ENCODE peak calls at places on chromosomes 6 and 20, in five cellular contexts. One of them, this sample, is unnamed.

GRCh38 chr20:59949911-59950310 is 8.3 kb upstream of the CDH26 start:
- DNase-seq in lower leg skin: no peak
- DNase-seq in GM06990: no peak
- DNase-seq in breast epithelium: no peak
- DNase-seq in neural progenitor cell: no peak
- DNase-seq in this sample: no peak

GRCh38 chr20:18722381-18722780 is 91.2 kb upstream of the SCP2D1 start:
- DNase-seq in lower leg skin: no peak
- DNase-seq in neural progenitor cell: no peak
- DNase-seq in GM06990: no peak
- DNase-seq in breast epithelium: no peak
- DNase-seq in this sample: no peak

GRCh38 chr20:3239026-3239866 is at the start of gene SLC4A11:
- DNase-seq in neural progenitor cell: peak
- DNase-seq in lower leg skin: peak
- DNase-seq in breast epithelium: no peak
- DNase-seq in GM06990: no peak
- DNase-seq in this sample: no peak

GRCh38 chr6:26550250-26550993 is 12.3 kb downstream of the HMGN4 start:
- DNase-seq in neural progenitor cell: peak
- DNase-seq in breast epithelium: no peak
- DNase-seq in GM06990: peak
- DNase-seq in lower leg skin: no peak
- DNase-seq in this sample: no peak

GRCh38 chr6:53035549-53036213 is 29.5 kb upstream of the FBXO9 start:
- DNase-seq in GM06990: no peak
- DNase-seq in breast epithelium: no peak
- DNase-seq in neural progenitor cell: no peak
- DNase-seq in lower leg skin: no peak
- DNase-seq in this sample: no peak

GRCh38 chr6:81075974-81076373 is 676.5 kb downstream of the TENT5A start:
- DNase-seq in lower leg skin: no peak
- DNase-seq in neural progenitor cell: peak
- DNase-seq in GM06990: no peak
- DNase-seq in breast epithelium: no peak
- DNase-seq in this sample: no peak

GRCh38 chr6:26250806-26251075 is 114.3 kb upstream of the BTN3A2 start:
- DNase-seq in breast epithelium: no peak
- DNase-seq in GM06990: no peak
- DNase-seq in lower leg skin: no peak
- DNase-seq in neural progenitor cell: peak
- DNase-seq in this sample: no peak

GRCh38 chr20:23043376-23043775 is 6.1 kb downstream of the THBD start:
- DNase-seq in lower leg skin: no peak
- DNase-seq in neural progenitor cell: no peak
- DNase-seq in GM06990: no peak
- DNase-seq in breast epithelium: no peak
- DNase-seq in this sample: no peak

GRCh38 chr6:34791842-34792604 is at the start of gene BLTP3A:
- DNase-seq in lower leg skin: peak
- DNase-seq in GM06990: peak
- DNase-seq in neural progenitor cell: peak
- DNase-seq in breast epithelium: no peak
- DNase-seq in this sample: no peak

GRCh38 chr6:111663232-111663631 is 57.6 kb upstream of the TRAF3IP2 start:
- DNase-seq in neural progenitor cell: peak
- DNase-seq in breast epithelium: no peak
- DNase-seq in GM06990: no peak
- DNase-seq in lower leg skin: no peak
- DNase-seq in this sample: no peak

GRCh38 chr20:13183005-13183404 is 38.1 kb upstream of the ISM1 start:
- DNase-seq in breast epithelium: no peak
- DNase-seq in GM06990: no peak
- DNase-seq in lower leg skin: no peak
- DNase-seq in neural progenitor cell: no peak
- DNase-seq in this sample: no peak

GRCh38 chr6:164216839-164217238 is 802.3 kb downstream of the QKI start:
- DNase-seq in neural progenitor cell: no peak
- DNase-seq in breast epithelium: no peak
- DNase-seq in lower leg skin: no peak
- DNase-seq in GM06990: no peak
- DNase-seq in this sample: no peak

GRCh38 chr6:158283304-158284005 is 28.8 kb upstream of the TULP4 start:
- DNase-seq in neural progenitor cell: peak
- DNase-seq in lower leg skin: no peak
- DNase-seq in breast epithelium: no peak
- DNase-seq in GM06990: no peak
- DNase-seq in this sample: no peak

GRCh38 chr20:64194269-64194668 is 30.0 kb downstream of the MYT1 start:
- DNase-seq in GM06990: no peak
- DNase-seq in lower leg skin: no peak
- DNase-seq in breast epithelium: no peak
- DNase-seq in neural progenitor cell: no peak
- DNase-seq in this sample: no peak

GRCh38 chr6:108966855-108967755 is 118.9 kb downstream of the ARMC2 start:
- DNase-seq in lower leg skin: no peak
- DNase-seq in neural progenitor cell: peak
- DNase-seq in GM06990: no peak
- DNase-seq in breast epithelium: no peak
- DNase-seq in this sample: no peak

GRCh38 chr6:47690791-47691190 is 7.6 kb upstream of the ADGRF4 start:
- DNase-seq in neural progenitor cell: no peak
- DNase-seq in GM06990: no peak
- DNase-seq in breast epithelium: no peak
- DNase-seq in lower leg skin: no peak
- DNase-seq in this sample: no peak

GRCh38 chr6:47687432-47687831 is 10.9 kb upstream of the ADGRF4 start:
- DNase-seq in neural progenitor cell: no peak
- DNase-seq in breast epithelium: no peak
- DNase-seq in lower leg skin: no peak
- DNase-seq in GM06990: no peak
- DNase-seq in this sample: no peak

DNA sequence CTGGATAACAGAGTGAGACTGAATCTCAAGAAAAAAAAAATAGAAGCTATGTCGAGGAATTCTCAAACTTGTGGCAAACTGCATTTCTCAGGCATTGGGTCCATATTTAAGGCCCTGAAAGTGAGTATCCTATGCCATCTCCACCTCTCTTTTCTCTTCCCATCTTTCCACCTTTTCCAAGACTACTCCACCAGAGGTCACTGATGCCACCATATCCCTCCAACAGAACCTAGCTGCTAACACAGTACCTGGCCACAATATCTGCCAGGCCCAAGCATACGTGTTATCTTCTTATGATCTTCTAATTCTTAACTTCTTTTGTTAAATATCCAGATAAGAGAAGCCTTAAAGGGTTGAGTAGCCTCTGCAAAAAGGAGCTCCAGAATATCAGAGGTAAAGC is 8.2 kb upstream of the ADGRF4 start:
- DNase-seq in lower leg skin: no peak
- DNase-seq in GM06990: no peak
- DNase-seq in neural progenitor cell: no peak
- DNase-seq in breast epithelium: no peak
- DNase-seq in this sample: no peak
- TF ChIP-seq CTCF in lower leg skin: no peak
- TF ChIP-seq CTCF in GM06990: no peak
- TF ChIP-seq CTCF in neural progenitor cell: no peak
- TF ChIP-seq CTCF in breast epithelium: no peak
- TF ChIP-seq CTCF in this sample: no peak

DNA sequence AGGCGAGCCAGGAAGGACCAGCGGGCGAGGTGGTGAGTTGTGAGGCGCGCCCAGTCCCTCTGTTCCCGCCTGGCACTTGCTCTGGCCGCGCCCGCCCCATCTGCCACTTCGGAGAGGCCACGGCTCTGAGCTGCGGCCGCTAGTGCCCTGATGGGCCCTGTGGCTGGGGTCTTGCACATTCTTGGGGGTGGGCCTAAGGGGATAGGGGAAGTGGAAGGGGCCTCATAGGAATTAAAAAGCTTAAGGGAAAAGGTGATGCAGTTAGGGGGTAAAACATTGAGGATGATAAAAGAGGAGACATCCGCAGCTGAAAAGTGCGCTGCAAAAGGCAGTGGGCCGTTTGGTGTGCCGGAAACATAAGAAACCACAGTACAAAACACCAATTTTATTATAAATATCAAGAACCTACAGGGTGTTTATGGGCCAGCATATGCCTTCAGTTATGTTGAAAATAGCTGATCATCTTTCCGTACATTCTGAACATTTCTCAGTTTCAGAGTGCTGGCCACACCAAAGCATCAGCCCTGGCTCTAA is 1.1 kb upstream of the PSMB8 start:
- DNase-seq in lower leg skin: no peak
- DNase-seq in GM06990: no peak
- DNase-seq in neural progenitor cell: no peak
- DNase-seq in breast epithelium: no peak
- DNase-seq in this sample: no peak
- TF ChIP-seq CTCF in lower leg skin: no peak
- TF ChIP-seq CTCF in GM06990: no peak
- TF ChIP-seq CTCF in neural progenitor cell: no peak
- TF ChIP-seq CTCF in breast epithelium: no peak
- TF ChIP-seq CTCF in this sample: no peak

GRCh38 chr20:24419786-24420185 is 49.6 kb upstream of the SYNDIG1 start:
- DNase-seq in neural progenitor cell: no peak
- DNase-seq in lower leg skin: no peak
- DNase-seq in breast epithelium: no peak
- DNase-seq in GM06990: no peak
- DNase-seq in this sample: no peak
- TF ChIP-seq CTCF in neural progenitor cell: no peak
- TF ChIP-seq CTCF in lower leg skin: no peak
- TF ChIP-seq CTCF in breast epithelium: no peak
- TF ChIP-seq CTCF in GM06990: no peak
- TF ChIP-seq CTCF in this sample: no peak

DNA sequence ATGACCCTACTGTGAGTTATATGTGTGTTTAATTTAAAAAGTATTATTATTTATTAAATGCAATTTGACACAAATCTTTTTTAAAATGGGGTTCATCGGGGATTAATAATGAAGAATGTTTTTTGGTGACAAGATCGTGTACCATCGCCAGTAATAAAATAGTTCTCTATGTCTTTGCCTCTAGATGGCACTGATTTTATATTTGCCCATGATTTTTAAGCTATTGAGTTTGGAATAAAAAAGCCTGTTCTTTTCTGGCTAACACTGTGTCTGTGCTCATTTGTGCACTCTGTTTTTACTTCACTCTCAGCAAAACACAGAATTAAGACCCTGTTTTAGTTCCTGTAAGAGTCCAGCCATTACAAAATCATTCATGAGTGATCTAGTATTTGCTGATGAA is 127.0 kb downstream of the FARS2 start:
- DNase-seq in GM06990: no peak
- DNase-seq in lower leg skin: no peak
- DNase-seq in neural progenitor cell: no peak
- DNase-seq in breast epithelium: no peak
- DNase-seq in this sample: no peak
- TF ChIP-seq CTCF in GM06990: no peak
- TF ChIP-seq CTCF in lower leg skin: no peak
- TF ChIP-seq CTCF in neural progenitor cell: no peak
- TF ChIP-seq CTCF in breast epithelium: no peak
- TF ChIP-seq CTCF in this sample: no peak

DNA sequence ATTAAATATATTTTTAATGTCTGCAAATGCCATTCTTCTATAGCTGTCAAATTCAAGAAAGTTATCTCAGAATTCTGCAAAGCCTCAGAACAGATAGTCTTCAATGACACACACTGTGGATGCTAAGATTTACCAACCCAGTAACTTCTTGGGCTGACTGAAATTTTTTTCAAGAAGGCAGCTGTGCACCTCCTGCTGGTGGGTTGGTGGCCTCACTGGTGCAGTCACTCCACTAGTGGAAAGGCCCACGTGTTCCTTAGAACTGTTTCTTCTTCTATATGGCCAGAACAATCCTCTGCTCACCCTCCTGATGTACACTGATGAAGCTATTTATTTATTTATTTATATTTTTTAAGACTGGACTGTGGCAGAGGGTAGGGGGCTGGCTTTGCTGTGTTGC is 28.1 kb upstream of the MTCL3 start:
- DNase-seq in neural progenitor cell: peak
- DNase-seq in lower leg skin: no peak
- DNase-seq in GM06990: no peak
- DNase-seq in breast epithelium: no peak
- DNase-seq in this sample: no peak
- TF ChIP-seq CTCF in neural progenitor cell: peak
- TF ChIP-seq CTCF in lower leg skin: no peak
- TF ChIP-seq CTCF in GM06990: peak
- TF ChIP-seq CTCF in breast epithelium: no peak
- TF ChIP-seq CTCF in this sample: no peak

GRCh38 chr20:8800089-8800488 is 268.8 kb upstream of the PLCB4 start:
- DNase-seq in breast epithelium: no peak
- DNase-seq in neural progenitor cell: no peak
- DNase-seq in lower leg skin: no peak
- DNase-seq in GM06990: no peak
- DNase-seq in this sample: no peak
- TF ChIP-seq CTCF in breast epithelium: no peak
- TF ChIP-seq CTCF in neural progenitor cell: no peak
- TF ChIP-seq CTCF in lower leg skin: no peak
- TF ChIP-seq CTCF in GM06990: no peak
- TF ChIP-seq CTCF in this sample: no peak

GRCh38 chr6:43859213-43859612 is 89.2 kb downstream of the VEGFA start:
- DNase-seq in breast epithelium: no peak
- DNase-seq in neural progenitor cell: no peak
- DNase-seq in lower leg skin: no peak
- DNase-seq in GM06990: no peak
- DNase-seq in this sample: no peak

GRCh38 chr6:43855247-43855646 is 85.2 kb downstream of the VEGFA start:
- DNase-seq in lower leg skin: no peak
- DNase-seq in breast epithelium: no peak
- DNase-seq in GM06990: no peak
- DNase-seq in neural progenitor cell: no peak
- DNase-seq in this sample: no peak

GRCh38 chr6:43858161-43859153 is 88.4 kb downstream of the VEGFA start:
- DNase-seq in neural progenitor cell: peak
- DNase-seq in breast epithelium: no peak
- DNase-seq in GM06990: no peak
- DNase-seq in lower leg skin: no peak
- DNase-seq in this sample: no peak

GRCh38 chr6:43853066-43853650 is 83.1 kb downstream of the VEGFA start:
- DNase-seq in breast epithelium: no peak
- DNase-seq in GM06990: no peak
- DNase-seq in neural progenitor cell: no peak
- DNase-seq in lower leg skin: no peak
- DNase-seq in this sample: no peak

DNA sequence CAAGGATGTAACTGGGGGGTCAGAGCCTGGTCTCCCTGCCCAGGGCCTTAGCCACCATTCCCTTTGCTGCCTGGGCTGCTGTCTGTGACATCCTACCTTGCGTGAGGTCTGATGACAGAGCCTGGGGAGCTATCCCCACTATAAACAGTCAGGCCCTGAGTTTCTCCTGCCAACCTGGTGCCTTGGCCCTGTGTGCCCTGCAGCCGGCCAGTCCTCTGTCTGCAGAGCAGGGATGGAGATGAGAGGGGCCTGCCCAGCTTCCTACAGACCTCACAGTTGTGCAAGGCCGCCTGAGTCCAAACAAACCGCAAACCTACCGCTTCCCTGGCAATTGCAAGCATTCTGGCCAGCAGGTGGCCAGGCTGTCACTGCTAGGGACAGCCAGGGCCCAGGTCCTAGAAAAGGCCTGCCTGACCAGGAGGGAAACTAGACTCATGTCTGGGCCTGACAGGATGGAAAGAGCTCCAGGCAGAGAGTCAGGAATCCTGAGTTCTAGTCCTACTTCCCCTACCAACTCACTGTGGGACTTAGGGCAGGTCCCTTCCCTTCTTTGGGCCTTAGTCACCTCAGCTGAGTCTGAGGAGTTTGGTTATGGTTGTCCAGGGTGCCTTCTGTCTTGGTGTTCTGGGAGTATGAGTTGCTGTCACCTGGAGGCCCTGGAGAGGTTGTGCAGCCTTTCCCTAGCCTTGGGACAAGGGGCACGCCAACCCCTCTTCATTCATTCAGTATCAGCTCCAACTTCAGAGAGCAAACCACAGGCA is 86.2 kb downstream of the VEGFA start:
- DNase-seq in breast epithelium: no peak
- DNase-seq in lower leg skin: no peak
- DNase-seq in GM06990: no peak
- DNase-seq in neural progenitor cell: peak
- DNase-seq in this sample: no peak
- TF ChIP-seq CTCF in breast epithelium: peak
- TF ChIP-seq CTCF in lower leg skin: no peak
- TF ChIP-seq CTCF in GM06990: peak
- TF ChIP-seq CTCF in neural progenitor cell: peak
- TF ChIP-seq CTCF in this sample: no peak

This sample was measured in omental fat pad.